ENCODE peak calls at places on chromosomes 16 and 17, in seven cellular contexts. One of them, this sample, is unnamed.
A peak's percentile ranks its signal among the peaks of the same experiment; 100 is the strongest.

GRCh38 chr16:1293921-1294656 is 15.3 kb upstream of the UBE2I start:
- DNase-seq in uterus: no peak
- DNase-seq in cardiac fibroblast: no peak
- DNase-seq in colonic mucosa: no peak
- DNase-seq in astrocyte: no peak
- DNase-seq in fibroblast of lung: peak; percentile 12
- DNase-seq in right atrium auricular region: no peak
- DNase-seq in this sample: no peak

GRCh38 chr16:13936596-13937081 is 16.7 kb downstream of the ERCC4 start:
- DNase-seq in uterus: peak; percentile 49
- DNase-seq in right atrium auricular region: no peak
- DNase-seq in fibroblast of lung: peak; percentile 56
- DNase-seq in colonic mucosa: no peak
- DNase-seq in astrocyte: peak; percentile 29
- DNase-seq in cardiac fibroblast: peak; percentile 81
- DNase-seq in this sample: no peak

GRCh38 chr17:35084987-35085386 is 21.5 kb upstream of the RFFL start:
- DNase-seq in uterus: no peak
- DNase-seq in colonic mucosa: no peak
- DNase-seq in fibroblast of lung: peak; percentile 83
- DNase-seq in right atrium auricular region: no peak
- DNase-seq in astrocyte: peak; percentile 76
- DNase-seq in cardiac fibroblast: no peak
- DNase-seq in this sample: no peak

GRCh38 chr17:36849871-36850348 is 87.4 kb upstream of the LHX1 start:
- DNase-seq in astrocyte: peak; percentile 77
- DNase-seq in cardiac fibroblast: peak; percentile 72
- DNase-seq in fibroblast of lung: peak; percentile 83
- DNase-seq in right atrium auricular region: no peak
- DNase-seq in uterus: no peak
- DNase-seq in colonic mucosa: no peak
- DNase-seq in this sample: peak; percentile 11

GRCh38 chr16:86308514-86308913 is 201.8 kb upstream of the FOXF1 start:
- DNase-seq in uterus: no peak
- DNase-seq in cardiac fibroblast: no peak
- DNase-seq in colonic mucosa: no peak
- DNase-seq in astrocyte: no peak
- DNase-seq in fibroblast of lung: no peak
- DNase-seq in right atrium auricular region: no peak
- DNase-seq in this sample: no peak

GRCh38 chr16:30581462-30581861 is 4.0 kb downstream of the ZNF785 start:
- DNase-seq in fibroblast of lung: no peak
- DNase-seq in uterus: no peak
- DNase-seq in astrocyte: no peak
- DNase-seq in colonic mucosa: no peak
- DNase-seq in right atrium auricular region: no peak
- DNase-seq in cardiac fibroblast: no peak
- DNase-seq in this sample: no peak

GRCh38 chr17:2335726-2336214 is 487 bp downstream of the TSR1 start:
- DNase-seq in colonic mucosa: peak; percentile 32
- DNase-seq in cardiac fibroblast: no peak
- DNase-seq in fibroblast of lung: peak; percentile 36
- DNase-seq in uterus: no peak
- DNase-seq in astrocyte: no peak
- DNase-seq in right atrium auricular region: no peak
- DNase-seq in this sample: no peak

GRCh38 chr17:80254396-80255241 is 6.0 kb upstream of the RNF213 start:
- DNase-seq in uterus: no peak
- DNase-seq in cardiac fibroblast: peak; percentile 79
- DNase-seq in colonic mucosa: peak; percentile 79
- DNase-seq in right atrium auricular region: no peak
- DNase-seq in fibroblast of lung: peak; percentile 95
- DNase-seq in astrocyte: peak; percentile 92
- DNase-seq in this sample: peak; percentile 83

GRCh38 chr17:979211-979538 is 401 bp downstream of the NXN start:
- DNase-seq in fibroblast of lung: no peak
- DNase-seq in astrocyte: no peak
- DNase-seq in colonic mucosa: no peak
- DNase-seq in uterus: no peak
- DNase-seq in right atrium auricular region: no peak
- DNase-seq in cardiac fibroblast: no peak
- DNase-seq in this sample: no peak

GRCh38 chr17:37764383-37764782 is 19.5 kb upstream of the HNF1B start:
- DNase-seq in right atrium auricular region: no peak
- DNase-seq in colonic mucosa: no peak
- DNase-seq in fibroblast of lung: no peak
- DNase-seq in cardiac fibroblast: no peak
- DNase-seq in astrocyte: no peak
- DNase-seq in uterus: no peak
- DNase-seq in this sample: no peak

GRCh38 chr16:4936991-4937781 is at the start of gene PPL:
- DNase-seq in right atrium auricular region: no peak
- DNase-seq in cardiac fibroblast: peak; percentile 35
- DNase-seq in colonic mucosa: peak; percentile 96
- DNase-seq in astrocyte: no peak
- DNase-seq in fibroblast of lung: no peak
- DNase-seq in uterus: peak; percentile 61
- DNase-seq in this sample: no peak

GRCh38 chr17:7323731-7324437 is 5.3 kb downstream of the NEURL4 start:
- DNase-seq in right atrium auricular region: no peak
- DNase-seq in cardiac fibroblast: peak; percentile 51
- DNase-seq in colonic mucosa: peak; percentile 53
- DNase-seq in astrocyte: no peak
- DNase-seq in uterus: no peak
- DNase-seq in fibroblast of lung: no peak
- DNase-seq in this sample: no peak

GRCh38 chr16:30927789-30928378 is 4.5 kb downstream of the FBXL19 start:
- DNase-seq in astrocyte: peak; percentile 14
- DNase-seq in fibroblast of lung: peak; percentile 39
- DNase-seq in uterus: peak; percentile 58
- DNase-seq in cardiac fibroblast: peak; percentile 54
- DNase-seq in colonic mucosa: peak; percentile 46
- DNase-seq in right atrium auricular region: no peak
- DNase-seq in this sample: no peak

GRCh38 chr16:48499822-48500440 is 110.0 kb downstream of the N4BP1 start:
- DNase-seq in right atrium auricular region: peak; percentile 75
- DNase-seq in colonic mucosa: no peak
- DNase-seq in fibroblast of lung: peak; percentile 94
- DNase-seq in astrocyte: peak; percentile 92
- DNase-seq in uterus: peak; percentile 72
- DNase-seq in cardiac fibroblast: peak; percentile 98
- DNase-seq in this sample: peak; percentile 80

GRCh38 chr17:8227238-8227581 is 16.8 kb upstream of the AURKB start:
- DNase-seq in fibroblast of lung: no peak
- DNase-seq in astrocyte: no peak
- DNase-seq in cardiac fibroblast: no peak
- DNase-seq in colonic mucosa: no peak
- DNase-seq in right atrium auricular region: no peak
- DNase-seq in uterus: no peak
- DNase-seq in this sample: no peak

DNA sequence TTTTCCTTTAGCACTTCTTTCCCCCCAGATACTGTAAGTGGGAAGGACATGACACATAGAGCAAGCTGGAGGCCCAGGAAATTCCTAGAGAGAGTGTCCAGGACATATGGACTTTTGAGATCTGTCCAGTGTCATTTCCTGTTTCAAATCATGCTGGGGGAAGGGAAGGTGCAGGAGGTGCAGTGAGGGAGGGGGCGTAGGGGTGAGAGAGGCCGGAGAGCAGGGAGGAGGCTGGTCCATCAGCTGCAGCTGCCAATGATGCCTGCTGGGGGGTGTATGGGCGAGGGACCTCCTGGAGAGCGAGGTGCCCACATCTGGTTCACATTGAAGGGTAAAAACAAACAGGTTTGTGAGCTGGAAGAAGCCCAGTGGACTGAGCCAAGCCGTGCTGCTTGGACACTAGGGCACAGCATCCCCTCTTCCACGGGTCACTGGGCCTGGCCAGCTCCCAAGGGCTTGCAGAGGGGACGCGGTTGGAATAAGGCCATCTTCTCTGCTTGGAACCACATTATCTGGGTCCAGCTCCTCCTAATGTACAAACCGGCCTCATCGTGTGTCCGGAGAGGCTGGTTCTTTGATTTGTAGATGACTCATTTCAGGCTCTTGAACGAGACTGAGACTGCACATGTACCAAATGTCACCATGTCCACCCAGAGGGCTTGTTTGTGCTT is 70.4 kb upstream of the SMURF2 start:
- DNase-seq in uterus: no peak
- DNase-seq in right atrium auricular region: no peak
- DNase-seq in fibroblast of lung: peak; percentile 80
- DNase-seq in astrocyte: peak; percentile 70
- DNase-seq in colonic mucosa: no peak
- DNase-seq in cardiac fibroblast: peak; percentile 86
- DNase-seq in this sample: no peak
- H3K4me3 ChIP-seq in uterus: no peak overlapping the region
- H3K4me3 ChIP-seq in right atrium auricular region: no peak overlapping the region
- H3K4me3 ChIP-seq in fibroblast of lung: no peak overlapping the region
- H3K4me3 ChIP-seq in astrocyte: no peak overlapping the region
- H3K4me3 ChIP-seq in colonic mucosa: no peak overlapping the region
- H3K4me3 ChIP-seq in cardiac fibroblast: no peak overlapping the region
- H3K4me3 ChIP-seq in this sample: no peak overlapping the region

DNA sequence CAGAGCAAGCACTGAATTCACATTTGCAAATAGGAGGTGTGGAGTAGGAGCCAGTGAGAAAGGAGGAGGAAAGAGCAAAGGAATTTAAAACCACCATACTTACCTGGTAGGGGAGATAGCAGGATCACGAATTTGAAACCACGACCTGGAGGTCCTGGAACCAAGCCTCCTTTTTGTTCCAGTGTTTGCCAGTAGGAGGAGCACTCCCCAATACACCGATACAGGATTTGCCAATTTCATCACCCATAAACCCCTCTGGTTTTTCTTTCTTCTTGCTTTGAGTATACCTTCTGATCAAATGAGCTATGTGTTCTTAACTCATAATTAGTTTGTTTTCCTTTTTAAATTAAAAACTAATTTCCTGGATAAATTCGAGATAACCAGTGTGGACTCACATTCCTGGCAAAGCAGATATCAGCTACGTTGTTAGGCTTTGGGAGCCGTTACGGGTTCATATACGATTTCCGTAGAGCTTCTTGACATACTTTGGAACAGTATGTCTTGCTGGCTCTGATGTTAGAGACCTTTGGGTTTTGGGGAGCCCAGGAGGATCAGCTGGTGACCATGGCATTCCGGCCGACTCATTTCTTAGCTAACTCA is 22.7 kb downstream of the BCO1 start:
- DNase-seq in fibroblast of lung: no peak
- DNase-seq in astrocyte: no peak
- DNase-seq in uterus: no peak
- DNase-seq in colonic mucosa: no peak
- DNase-seq in right atrium auricular region: no peak
- DNase-seq in cardiac fibroblast: no peak
- DNase-seq in this sample: no peak
- TF ChIP-seq CTCF in fibroblast of lung: peak; percentile 53
- TF ChIP-seq CTCF in astrocyte: peak; percentile 45
- TF ChIP-seq CTCF in uterus: peak; percentile 11
- TF ChIP-seq CTCF in colonic mucosa: peak; percentile 56
- TF ChIP-seq CTCF in right atrium auricular region: no peak
- TF ChIP-seq CTCF in cardiac fibroblast: peak; percentile 79
- TF ChIP-seq CTCF in this sample: peak; percentile 73

GRCh38 chr16:73063854-73064226 is 15.9 kb upstream of the ZFHX3 start:
- DNase-seq in cardiac fibroblast: no peak
- DNase-seq in uterus: no peak
- DNase-seq in right atrium auricular region: no peak
- DNase-seq in colonic mucosa: no peak
- DNase-seq in fibroblast of lung: no peak
- DNase-seq in astrocyte: no peak
- DNase-seq in this sample: no peak
- H3K4me3 ChIP-seq in cardiac fibroblast: peak overlapping the region; percentile 35
- H3K4me3 ChIP-seq in uterus: peak overlapping the region; percentile 10
- H3K4me3 ChIP-seq in right atrium auricular region: no peak overlapping the region
- H3K4me3 ChIP-seq in colonic mucosa: no peak overlapping the region
- H3K4me3 ChIP-seq in fibroblast of lung: peak overlapping the region; percentile 11
- H3K4me3 ChIP-seq in astrocyte: peak overlapping the region; percentile 45
- H3K4me3 ChIP-seq in this sample: peak overlapping the region; percentile 55

DNA sequence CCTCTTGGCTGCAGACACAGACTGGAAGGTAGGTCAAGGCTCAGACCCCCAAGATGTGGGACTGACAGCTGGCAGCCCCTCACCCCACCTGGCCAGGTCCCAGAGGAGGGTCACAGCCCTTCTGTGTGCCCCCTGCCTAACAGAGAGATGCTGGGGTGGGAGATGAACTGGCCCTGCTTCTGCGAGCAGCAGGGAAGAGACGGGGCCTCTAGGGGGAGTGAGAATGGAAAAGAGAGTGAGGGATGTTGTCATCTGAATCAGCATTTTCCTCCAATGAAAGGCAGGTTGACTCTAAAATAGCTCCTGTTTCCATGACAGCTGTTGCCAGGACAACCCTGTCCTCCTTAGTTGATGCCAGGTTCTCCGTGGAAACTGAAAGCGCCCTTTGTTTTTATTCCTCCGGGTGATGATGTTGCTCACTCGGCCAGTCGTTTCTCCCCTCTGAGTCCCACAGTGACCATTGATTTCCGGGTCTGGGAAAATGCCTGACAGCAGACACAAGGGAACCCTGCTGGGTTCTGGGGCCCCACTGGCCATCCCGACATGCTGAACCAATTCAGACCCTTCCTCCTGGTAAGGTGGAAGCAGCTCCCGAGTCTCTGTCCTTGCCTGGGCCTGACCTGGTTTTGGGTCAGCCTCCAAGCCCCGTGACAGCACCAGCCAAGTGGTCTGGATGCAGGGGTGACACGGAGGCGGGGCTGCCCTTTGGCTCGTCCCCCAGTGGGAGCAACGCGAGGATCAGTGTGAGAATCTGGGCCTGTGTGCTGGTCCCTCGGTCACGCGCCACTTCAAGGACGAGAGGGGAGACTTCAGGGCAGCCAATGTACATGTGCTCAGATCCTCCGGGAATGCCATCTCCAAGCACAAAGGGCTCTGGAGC is 4.7 kb upstream of the NDRG4 start:
- DNase-seq in fibroblast of lung: peak; percentile 97
- DNase-seq in uterus: peak; percentile 86
- DNase-seq in right atrium auricular region: peak; percentile 88
- DNase-seq in astrocyte: peak; percentile 98
- DNase-seq in colonic mucosa: peak; percentile 64
- DNase-seq in cardiac fibroblast: peak; percentile 98
- DNase-seq in this sample: peak; percentile 83
- TF ChIP-seq CTCF in fibroblast of lung: peak; percentile 68
- TF ChIP-seq CTCF in uterus: peak; percentile 38
- TF ChIP-seq CTCF in right atrium auricular region: no peak
- TF ChIP-seq CTCF in astrocyte: peak; percentile 80
- TF ChIP-seq CTCF in colonic mucosa: no peak
- TF ChIP-seq CTCF in cardiac fibroblast: peak; percentile 81
- TF ChIP-seq CTCF in this sample: peak; percentile 71

GRCh38 chr17:14305785-14306496 is 5.1 kb downstream of the HS3ST3B1 start:
- DNase-seq in fibroblast of lung: no peak
- DNase-seq in uterus: no peak
- DNase-seq in right atrium auricular region: no peak
- DNase-seq in cardiac fibroblast: no peak
- DNase-seq in colonic mucosa: no peak
- DNase-seq in astrocyte: no peak
- DNase-seq in this sample: no peak
- H3K4me3 ChIP-seq in fibroblast of lung: peak overlapping the region; percentile 23
- H3K4me3 ChIP-seq in uterus: no peak overlapping the region
- H3K4me3 ChIP-seq in right atrium auricular region: no peak overlapping the region
- H3K4me3 ChIP-seq in cardiac fibroblast: peak overlapping the region; percentile 3
- H3K4me3 ChIP-seq in colonic mucosa: no peak overlapping the region
- H3K4me3 ChIP-seq in astrocyte: peak overlapping the region; percentile 91
- H3K4me3 ChIP-seq in this sample: no peak overlapping the region

GRCh38 chr17:50603340-50603739 is 31.3 kb upstream of the ABCC3 start:
- DNase-seq in right atrium auricular region: no peak
- DNase-seq in cardiac fibroblast: no peak
- DNase-seq in uterus: no peak
- DNase-seq in colonic mucosa: no peak
- DNase-seq in fibroblast of lung: no peak
- DNase-seq in astrocyte: no peak
- DNase-seq in this sample: no peak
- TF ChIP-seq CTCF in right atrium auricular region: no peak
- TF ChIP-seq CTCF in cardiac fibroblast: no peak
- TF ChIP-seq CTCF in uterus: no peak
- TF ChIP-seq CTCF in colonic mucosa: no peak
- TF ChIP-seq CTCF in fibroblast of lung: no peak
- TF ChIP-seq CTCF in astrocyte: no peak
- TF ChIP-seq CTCF in this sample: no peak